ENCODE peak calls at places on chromosomes 2 and 18, in six cellular contexts. Y is EL, F is caudate nucleus, I is chondrocyte, G is NCI-H2029, Q is Peyer's patch. O is an unnamed sample.

GRCh38 chr18:63445067-63445466 is 22.8 kb upstream of the VPS4B start:
- DNase-seq in Y (no peak), G (no peak), I (no peak), Q (no peak), F (no peak), O (no peak)

GRCh38 chr2:190722061-190722759 is 73.3 kb downstream of the NAB1 start:
- DNase-seq in Q (no peak), G (no peak), I (no peak), Y (no peak), F (no peak), O (no peak)

GRCh38 chr2:79860233-79861058 is 347.6 kb downstream of the CTNNA2 start:
- DNase-seq in G (no peak), I (no peak), F (no peak), Q (no peak), Y (peak), O (no peak)

GRCh38 chr18:79856119-79857080 is 58.7 kb downstream of the KCNG2 start:
- DNase-seq in Y (peak), Q (peak), G (no peak), F (no peak), I (no peak), O (no peak)

GRCh38 chr2:40690525-40690924 is 238.6 kb upstream of the SLC8A1 start:
- DNase-seq in Q (no peak), Y (no peak), F (no peak), I (no peak), G (no peak), O (no peak)

GRCh38 chr2:234952270-234953115 is 676 bp downstream of the SH3BP4 start:
- DNase-seq in Q (no peak), I (no peak), Y (no peak), G (no peak), F (no peak), O (no peak)

GRCh38 chr2:74186038-74186437 is 7.4 kb upstream of the MOB1A start:
- DNase-seq in Q (peak), I (no peak), Y (no peak), F (no peak), G (no peak), O (no peak)

GRCh38 chr2:37449686-37450392 is 105.4 kb downstream of the QPCT start:
- DNase-seq in Y (no peak), F (no peak), Q (no peak), I (no peak), G (no peak), O (no peak)

GRCh38 chr2:174192664-174193063 is 55.7 kb downstream of the OLA1 start:
- DNase-seq in G (no peak), Y (no peak), F (no peak), I (no peak), Q (no peak), O (no peak)

GRCh38 chr2:228866781-228867180 is 404.3 kb downstream of the PID1 start:
- DNase-seq in G (no peak), I (no peak), F (no peak), Q (no peak), Y (peak), O (no peak)

GRCh38 chr2:64143154-64144056 is 815 bp downstream of the PELI1 start:
- DNase-seq in Q (peak), G (no peak), Y (peak), F (no peak), I (no peak), O (no peak)

O was measured in AG09319.